ENCODE peak calls at places on chromosomes 7 and 10, in four cellular contexts. F, I, A and K are unnamed samples.

GRCh38 chr7:130566168-130566897 is 74.4 kb downstream of the MEST start:
- ATAC-seq in F (no peak), I (peak; percentile 32), A (no peak), K (no peak)

GRCh38 chr10:132403511-132404168 is 6.6 kb downstream of the PWWP2B start:
- ATAC-seq in F (no peak), A (no peak), I (peak; percentile 30), K (no peak)

GRCh38 chr10:53122265-53122664 is 349.7 kb upstream of the MBL2 start:
- ATAC-seq in A (no peak), F (no peak), I (no peak), K (no peak)

GRCh38 chr7:123711832-123712293 is 36.9 kb downstream of the WASL start:
- ATAC-seq in A (no peak), I (no peak), F (no peak), K (no peak)

GRCh38 chr7:40301486-40302065 is 166.8 kb downstream of the SUGCT start:
- ATAC-seq in F (no peak), A (no peak), I (no peak), K (no peak)

GRCh38 chr10:3680186-3680585 is 104.8 kb downstream of the KLF6 start:
- ATAC-seq in I (no peak), A (no peak), F (no peak), K (no peak)

GRCh38 chr10:127293640-127294039 is 97.2 kb upstream of the INSYN2A start:
- ATAC-seq in F (no peak), A (peak; percentile 95), I (no peak), K (no peak)

GRCh38 chr10:16519908-16520861 is 1.5 kb downstream of the C1QL3 start:
- ATAC-seq in A (no peak), I (peak; percentile 42), F (no peak), K (no peak)

GRCh38 chr10:51657481-51657880 is 41.9 kb downstream of the CSTF2T start:
- ATAC-seq in I (peak; percentile 37), F (no peak), A (no peak), K (no peak)

GRCh38 chr10:30857803-30858202 is 173.9 kb downstream of the ZNF438 start:
- ATAC-seq in I (peak; percentile 74), F (no peak), A (no peak), K (peak; percentile 92)

GRCh38 chr7:22110881-22111280 is 165.2 kb upstream of the CDCA7L start:
- ATAC-seq in A (no peak), F (no peak), I (no peak), K (no peak)

GRCh38 chr10:89475567-89475966 is 59.8 kb downstream of the SLC16A12 start:
- ATAC-seq in I (peak; percentile 41), F (no peak), A (no peak), K (peak; percentile 49)

GRCh38 chr7:139080905-139081304 is 28.6 kb downstream of the ZC3HAV1 start:
- ATAC-seq in A (peak; percentile 28), F (no peak), I (no peak), K (no peak)

GRCh38 chr7:155701972-155702544 is 57.6 kb downstream of the RBM33 start:
- ATAC-seq in I (no peak), A (no peak), F (peak; percentile 8), K (no peak)

GRCh38 chr7:131219277-131220041 is 108.2 kb upstream of the MKLN1 start:
- ATAC-seq in I (peak; percentile 85), F (no peak), A (no peak), K (peak; percentile 97)

GRCh38 chr7:137399827-137400823 is 56.6 kb upstream of the PTN start:
- ATAC-seq in F (no peak), I (peak; percentile 93), A (no peak), K (no peak)

GRCh38 chr7:112492165-112492564 is 11.4 kb downstream of the LSMEM1 start:
- ATAC-seq in F (no peak), I (no peak), A (no peak), K (no peak)

GRCh38 chr10:114782666-114783065 is 38.9 kb upstream of the FHIP2A start:
- ATAC-seq in I (no peak), A (no peak), F (no peak), K (no peak)

GRCh38 chr10:70034252-70034651 is 18.4 kb upstream of the MACROH2A2 start:
- ATAC-seq in I (no peak), F (no peak), A (no peak), K (no peak)

GRCh38 chr7:149855368-149856305 is 17.5 kb downstream of the ZNF862 start:
- ATAC-seq in A (no peak), I (peak; percentile 33), F (peak; percentile 73), K (no peak)

GRCh38 chr10:22316286-22317120 is at the start of gene COMMD3:
- ATAC-seq in A (peak; percentile 55), I (peak; percentile 89), F (peak; percentile 50), K (peak; percentile 87)

GRCh38 chr7:17044868-17045267 is 163.1 kb upstream of the AGR3 start:
- ATAC-seq in F (no peak), I (no peak), A (no peak), K (no peak)

GRCh38 chr7:117902314-117902889 is 29.2 kb upstream of the CTTNBP2 start:
- ATAC-seq in F (no peak), I (no peak), A (no peak), K (no peak)

GRCh38 chr7:54799792-54800191 is 40.8 kb upstream of the SEC61G start:
- ATAC-seq in A (no peak), I (no peak), F (no peak), K (no peak)

DNA sequence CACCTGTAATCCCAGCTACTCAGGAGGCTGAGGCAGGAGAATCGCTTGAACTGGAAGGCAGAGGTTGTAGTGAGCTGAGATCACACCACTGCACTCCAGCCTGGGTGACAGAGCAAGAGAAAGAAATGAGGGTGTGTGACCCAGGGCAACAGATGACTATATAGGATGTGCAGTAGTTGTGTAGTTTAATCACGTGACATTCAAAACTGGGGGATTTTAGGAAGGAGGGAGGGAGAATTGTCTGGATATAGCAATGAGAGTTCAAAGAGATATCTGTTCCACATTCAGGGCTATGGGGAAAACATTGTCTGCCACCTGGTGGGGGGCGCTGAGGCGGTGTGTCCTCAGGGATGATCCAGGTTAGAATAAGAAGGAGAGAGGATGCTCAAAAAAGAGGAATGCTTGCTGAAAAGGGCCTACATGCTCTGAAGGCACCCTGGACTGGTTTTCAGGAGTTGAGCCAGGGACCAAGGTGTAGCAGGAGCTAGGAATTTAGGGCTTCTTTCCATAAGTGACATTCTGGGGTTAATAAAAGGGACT is 7.8 kb upstream of the ZYX start:
- ATAC-seq in A (no peak), F (peak; percentile 41), I (no peak), K (no peak)
- H3K9me3 ChIP-seq in A (no peaks in the 10 kb centered on the region), F (no peaks in the 10 kb centered on the region), I (no peaks in the 10 kb centered on the region), K (no peaks in the 10 kb centered on the region)

GRCh38 chr7:116525298-116525912 is 569 bp downstream of the CAV1 start:
- ATAC-seq in I (peak; percentile 68), A (no peak), F (peak; percentile 3), K (no peak)
- TF ChIP-seq CTCF in I (no peak), A (no peak), F (no peak), K (peak; percentile 35)

DNA sequence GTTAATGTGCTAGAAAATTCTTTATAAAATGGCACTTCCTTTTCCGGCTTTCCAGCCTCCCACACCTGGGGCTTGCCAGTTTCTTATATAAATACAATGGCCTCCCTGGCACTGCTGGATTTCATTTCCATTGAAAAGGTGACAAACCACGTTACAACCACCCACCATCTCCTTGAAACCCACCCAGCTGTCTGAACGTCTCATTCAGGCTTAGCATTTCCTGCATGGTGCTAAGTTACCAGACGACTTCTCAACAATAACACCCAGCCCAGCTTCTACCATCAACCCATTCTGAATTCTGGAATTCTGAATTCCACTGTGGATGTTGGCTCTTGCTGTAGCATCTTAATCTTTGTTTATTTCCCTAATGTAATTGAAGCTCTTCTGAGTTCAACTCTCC is 499.8 kb upstream of the CELF2 start:
- ATAC-seq in A (no peak), I (no peak), F (no peak), K (no peak)
- H3K9me3 ChIP-seq in A (no peaks in the 10 kb centered on the region), I (no peaks in the 10 kb centered on the region), F (no peaks in the 10 kb centered on the region), K (no peaks in the 10 kb centered on the region)

GRCh38 chr7:105794741-105795729 is 81.4 kb downstream of the ATXN7L1 start:
- ATAC-seq in I (peak; percentile 30), A (no peak), F (peak; percentile 92), K (peak; percentile 78)
- TF ChIP-seq CTCF in I (no peak), A (no peak), F (no peak), K (no peak)

GRCh38 chr7:157816086-157816485 is 479.3 kb downstream of the DNAJB6 start:
- ATAC-seq in A (no peak), I (no peak), F (no peak), K (no peak)
- H3K9me3 ChIP-seq in A (no peaks in the 10 kb centered on the region), I (no peaks in the 10 kb centered on the region), F (no peaks in the 10 kb centered on the region), K (no peaks in the 10 kb centered on the region)

GRCh38 chr7:87225696-87226095 is 6.2 kb upstream of the TMEM243 start:
- ATAC-seq in A (no peak), I (peak; percentile 54), F (peak; percentile 87), K (no peak)
- TF ChIP-seq CTCF in A (no peak), I (no peak), F (no peak), K (no peak)

GRCh38 chr7:261341-262250 is 28.4 kb upstream of the FOXL3 start:
- ATAC-seq in I (no peak), F (no peak), A (no peak), K (no peak)
- H3K9me3 ChIP-seq in I (no peaks in the 10 kb centered on the region), F (peaks cover 8% of the 10 kb centered on the region), A (no peaks in the 10 kb centered on the region), K (peaks cover 23% of the 10 kb centered on the region)

GRCh38 chr7:106038289-106038688 is 73.8 kb downstream of the SYPL1 start:
- ATAC-seq in F (no peak), A (no peak), I (no peak), K (no peak)

GRCh38 chr7:106041140-106041717 is 70.9 kb downstream of the SYPL1 start:
- ATAC-seq in I (peak; percentile 45), F (peak; percentile 66), A (peak; percentile 22), K (no peak)

GRCh38 chr7:106037489-106038176 is 74.5 kb downstream of the SYPL1 start:
- ATAC-seq in F (no peak), I (no peak), A (no peak), K (no peak)

GRCh38 chr7:106038916-106039315 is 73.2 kb downstream of the SYPL1 start:
- ATAC-seq in F (no peak), A (no peak), I (no peak), K (no peak)

DNA sequence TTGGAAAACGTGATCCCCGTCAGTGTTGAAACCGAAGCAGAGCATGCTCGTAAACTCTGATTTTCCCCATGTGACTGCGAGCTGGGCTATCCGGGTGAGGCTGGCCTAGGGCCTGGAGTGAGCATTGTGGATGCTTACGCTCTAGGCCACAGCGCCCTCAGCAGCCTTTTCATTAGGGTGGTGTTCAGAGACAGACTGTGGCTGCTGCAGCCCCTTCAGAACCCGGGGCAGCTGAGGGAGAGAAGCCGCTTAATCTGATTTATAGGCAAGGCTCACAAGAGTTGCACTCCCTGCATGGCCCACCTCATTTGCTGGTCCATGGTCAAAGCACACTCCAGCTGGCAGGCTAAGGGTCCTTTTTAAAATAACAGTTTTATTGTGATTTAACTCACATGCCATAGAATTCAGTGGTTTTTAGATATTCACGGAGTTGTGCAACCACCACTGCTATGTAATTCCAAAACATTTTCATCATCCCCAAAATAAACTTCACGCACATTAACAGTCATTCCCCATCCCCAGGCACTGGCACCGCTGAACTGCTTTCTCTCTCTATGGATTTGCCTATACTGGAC is 72.5 kb downstream of the SYPL1 start:
- ATAC-seq in A (no peak), I (peak; percentile 48), F (no peak), K (no peak)
- TF ChIP-seq CTCF in A (no peak), I (no peak), F (no peak), K (no peak)